ENCODE peak calls at places on chromosomes 12 and 14, in eight cellular contexts. Z is heart left ventricle; D is substantia nigra; F is fibroblast of lung; W is cardiac muscle cell; X is NCI-H187 treated with DMSO at 0.1 percent for 48 hours; Y is stimulated activated effector memory CD8-positive, alpha-beta T cell treated with anti-CD3 and anti-CD28 coated beads, Interleukin-12 subunit alpha, Interleukin-12 subunit beta, amount 100 ng/mL, for 72 hours; O is SK-MEL-5. U is an unnamed sample.
A peak's percentile ranks its signal among the peaks of the same experiment; 100 is the strongest.

GRCh38 chr12:118361889-118362288 is 10.8 kb downstream of the TAOK3 start:
- DNase-seq in Z (no peak), D (no peak), F (no peak), W (no peak), X (no peak), Y (no peak), O (no peak), U (no peak)

GRCh38 chr12:53712059-53712643 is 15.1 kb downstream of the CALCOCO1 start:
- DNase-seq in Z (no peak), D (no peak), F (no peak), W (no peak), X (no peak), Y (no peak), O (no peak), U (no peak)

GRCh38 chr14:94282991-94283723 is 9.9 kb downstream of the SERPINA10 start:
- DNase-seq in Z (no peak), D (no peak), F (no peak), W (no peak), X (no peak), Y (no peak), O (no peak), U (no peak)

GRCh38 chr14:74324945-74325361 is 22.2 kb upstream of the ABCD4 start:
- DNase-seq in Z (no peak), D (no peak), F (peak; percentile 43), W (peak; percentile 59), X (no peak), Y (no peak), O (peak; percentile 66), U (no peak)

GRCh38 chr12:58296818-58297217 is 355.5 kb downstream of the ATP23 start:
- DNase-seq in Z (no peak), D (no peak), F (no peak), W (no peak), X (no peak), Y (no peak), O (no peak), U (no peak)

GRCh38 chr14:75040497-75040896 is 10.8 kb downstream of the MLH3 start:
- DNase-seq in Z (no peak), D (no peak), F (no peak), W (no peak), X (no peak), Y (no peak), O (no peak), U (no peak)

GRCh38 chr14:103488960-103489359 is 33.7 kb downstream of the CKB start:
- DNase-seq in Z (no peak), D (no peak), F (peak; percentile 53), W (peak; percentile 14), X (no peak), Y (no peak), O (no peak), U (no peak)

GRCh38 chr14:30034049-30034635 is 106.5 kb upstream of the PRKD1 start:
- DNase-seq in Z (no peak), D (no peak), F (peak; percentile 6), W (no peak), X (peak; percentile 64), Y (no peak), O (no peak), U (no peak)

GRCh38 chr14:59271734-59272133 is 83.3 kb downstream of the DAAM1 start:
- DNase-seq in Z (no peak), D (no peak), F (peak; percentile 39), W (peak; percentile 70), X (no peak), Y (no peak), O (no peak), U (no peak)

GRCh38 chr12:67025543-67026114 is 243.5 kb upstream of the CAND1 start:
- DNase-seq in Z (no peak), D (no peak), F (peak; percentile 11), W (peak; percentile 29), X (no peak), Y (peak; percentile 36), O (peak; percentile 69), U (no peak)

GRCh38 chr12:95146767-95147166 is 70.5 kb downstream of the FGD6 start:
- DNase-seq in Z (no peak), D (no peak), F (no peak), W (no peak), X (no peak), Y (no peak), O (no peak), U (no peak)

GRCh38 chr12:95956557-95957145 is 13.5 kb downstream of the AMDHD1 start:
- DNase-seq in Z (no peak), D (no peak), F (no peak), W (no peak), X (no peak), Y (no peak), O (no peak), U (no peak)

GRCh38 chr14:71465316-71465715 is 466.9 kb upstream of the RGS6 start:
- DNase-seq in Z (no peak), D (no peak), F (peak; percentile 17), W (peak; percentile 68), X (no peak), Y (no peak), O (no peak), U (no peak)

GRCh38 chr12:97701901-97702300 is 239.3 kb downstream of the RMST start:
- DNase-seq in Z (no peak), D (no peak), F (no peak), W (no peak), X (no peak), Y (no peak), O (no peak), U (no peak)

GRCh38 chr12:112711026-112711425 is 80.5 kb upstream of the RPH3A start:
- DNase-seq in Z (no peak), D (no peak), F (no peak), W (no peak), X (no peak), Y (no peak), O (no peak), U (no peak)

GRCh38 chr14:50542941-50543418 is 10.6 kb upstream of the MAP4K5 start:
- DNase-seq in Z (no peak), D (peak; percentile 3), F (peak; percentile 68), W (peak; percentile 67), X (peak; percentile 62), Y (peak; percentile 12), O (peak; percentile 64), U (no peak)

GRCh38 chr14:81625343-81625742 is 91.7 kb upstream of the SEL1L start:
- DNase-seq in Z (no peak), D (no peak), F (peak; percentile 2), W (peak; percentile 18), X (no peak), Y (no peak), O (peak; percentile 63), U (no peak)

GRCh38 chr12:109739747-109740693 is 26.4 kb downstream of the FAM222A start:
- DNase-seq in Z (peak; percentile 6), D (no peak), F (no peak), W (peak; percentile 5), X (no peak), Y (no peak), O (peak; percentile 50), U (peak; percentile 29)

GRCh38 chr12:82803201-82803600 is 116.5 kb downstream of the TMTC2 start:
- DNase-seq in Z (no peak), D (no peak), F (no peak), W (no peak), X (peak; percentile 11), Y (no peak), O (peak; percentile 58), U (no peak)

GRCh38 chr14:94373708-94374107 is 14.7 kb downstream of the SERPINA1 start:
- DNase-seq in Z (no peak), D (no peak), F (peak; percentile 84), W (peak; percentile 99), X (no peak), Y (no peak), O (no peak), U (peak; percentile 73)

GRCh38 chr12:71214511-71215285 is 56.9 kb upstream of the TSPAN8 start:
- DNase-seq in Z (no peak), D (no peak), F (no peak), W (no peak), X (no peak), Y (no peak), O (no peak), U (no peak)

GRCh38 chr12:125222876-125223275 is 157.6 kb downstream of the AACS start:
- DNase-seq in Z (no peak), D (no peak), F (no peak), W (no peak), X (no peak), Y (no peak), O (no peak), U (no peak)

GRCh38 chr14:38127784-38128183 is 79.9 kb upstream of the SSTR1 start:
- DNase-seq in Z (no peak), D (no peak), F (peak; percentile 30), W (peak; percentile 13), X (no peak), Y (no peak), O (no peak), U (no peak)

GRCh38 chr12:121872546-121873223 is 14.0 kb upstream of the HPD start:
- DNase-seq in Z (no peak), D (no peak), F (peak; percentile 98), W (peak; percentile 96), X (no peak), Y (no peak), O (peak; percentile 28), U (peak; percentile 94)

GRCh38 chr12:13175499-13175898 is 21.0 kb upstream of the EMP1 start:
- DNase-seq in Z (no peak), D (no peak), F (peak; percentile 47), W (no peak), X (no peak), Y (no peak), O (no peak), U (no peak)

GRCh38 chr14:105272623-105273022 is 24.3 kb downstream of the BTBD6 start:
- DNase-seq in Z (no peak), D (no peak), F (no peak), W (no peak), X (no peak), Y (no peak), O (no peak), U (no peak)